ENCODE peak calls at places on chromosomes 11 and 22, in six cellular contexts. A, B, W, X, G and O are unnamed samples.

GRCh38 chr11:6321961-6322362 is 1.7 kb upstream of the CAVIN3 start:
- DNase-seq in A (no peak), B (no peak), W (no peak), X (no peak), G (peak), O (peak)

GRCh38 chr11:104813532-104813931 is 84.7 kb downstream of the CASP12 start:
- DNase-seq in A (no peak), B (no peak), W (no peak), X (no peak), G (no peak), O (no peak)

GRCh38 chr11:113296447-113297205 is 17.8 kb upstream of the TTC12 start:
- DNase-seq in A (no peak), B (no peak), W (no peak), X (no peak), G (peak), O (no peak)

GRCh38 chr11:72781313-72782080 is 12.3 kb downstream of the STARD10 start:
- DNase-seq in A (no peak), B (no peak), W (peak), X (peak), G (no peak), O (peak)

GRCh38 chr22:18104566-18104965 is 6.0 kb upstream of the TUBA8 start:
- DNase-seq in A (no peak), B (no peak), W (no peak), X (no peak), G (peak), O (peak)

GRCh38 chr11:3094223-3094824 is 37.1 kb upstream of the CARS1 start:
- DNase-seq in A (no peak), B (no peak), W (no peak), X (no peak), G (no peak), O (no peak)

GRCh38 chr11:533049-533585 is 2.3 kb downstream of the HRAS start:
- DNase-seq in A (no peak), B (no peak), W (no peak), X (no peak), G (no peak), O (no peak)

GRCh38 chr11:9754041-9754471 is 90.2 kb downstream of the SWAP70 start:
- DNase-seq in A (no peak), B (no peak), W (no peak), X (no peak), G (no peak), O (peak)

GRCh38 chr22:19488884-19489843 is 9.4 kb downstream of the CDC45 start:
- DNase-seq in A (no peak), B (no peak), W (no peak), X (no peak), G (peak), O (no peak)

GRCh38 chr22:42754658-42755057 is 34.0 kb upstream of the A4GALT start:
- DNase-seq in A (peak), B (no peak), W (no peak), X (no peak), G (no peak), O (no peak)

GRCh38 chr11:58616594-58616993 is 5.9 kb upstream of the CNTF start:
- DNase-seq in A (peak), B (no peak), W (no peak), X (no peak), G (peak), O (no peak)

GRCh38 chr11:122803306-122803705 is 35.0 kb upstream of the CRTAM start:
- DNase-seq in A (peak), B (no peak), W (no peak), X (no peak), G (peak), O (peak)

GRCh38 chr11:44505591-44506054 is 59.8 kb upstream of the CD82 start:
- DNase-seq in A (no peak), B (no peak), W (no peak), X (no peak), G (peak), O (no peak)

GRCh38 chr11:63802637-63803414 is 10.4 kb upstream of the SPINDOC start:
- DNase-seq in A (peak), B (no peak), W (no peak), X (no peak), G (peak), O (peak)

GRCh38 chr11:81394324-81394723 is 1339.3 kb downstream of the FAM181B start:
- DNase-seq in A (no peak), B (no peak), W (no peak), X (no peak), G (no peak), O (no peak)

GRCh38 chr11:106077609-106078517 is at the start of gene AASDHPPT:
- DNase-seq in A (no peak), B (no peak), W (peak), X (no peak), G (peak), O (peak)

GRCh38 chr22:33326540-33327295 is 268.5 kb upstream of the SYN3 start:
- DNase-seq in A (no peak), B (no peak), W (no peak), X (no peak), G (no peak), O (no peak)

GRCh38 chr11:27540051-27540450 is 33.5 kb upstream of the LIN7C start:
- DNase-seq in A (no peak), B (no peak), W (no peak), X (no peak), G (no peak), O (no peak)

DNA sequence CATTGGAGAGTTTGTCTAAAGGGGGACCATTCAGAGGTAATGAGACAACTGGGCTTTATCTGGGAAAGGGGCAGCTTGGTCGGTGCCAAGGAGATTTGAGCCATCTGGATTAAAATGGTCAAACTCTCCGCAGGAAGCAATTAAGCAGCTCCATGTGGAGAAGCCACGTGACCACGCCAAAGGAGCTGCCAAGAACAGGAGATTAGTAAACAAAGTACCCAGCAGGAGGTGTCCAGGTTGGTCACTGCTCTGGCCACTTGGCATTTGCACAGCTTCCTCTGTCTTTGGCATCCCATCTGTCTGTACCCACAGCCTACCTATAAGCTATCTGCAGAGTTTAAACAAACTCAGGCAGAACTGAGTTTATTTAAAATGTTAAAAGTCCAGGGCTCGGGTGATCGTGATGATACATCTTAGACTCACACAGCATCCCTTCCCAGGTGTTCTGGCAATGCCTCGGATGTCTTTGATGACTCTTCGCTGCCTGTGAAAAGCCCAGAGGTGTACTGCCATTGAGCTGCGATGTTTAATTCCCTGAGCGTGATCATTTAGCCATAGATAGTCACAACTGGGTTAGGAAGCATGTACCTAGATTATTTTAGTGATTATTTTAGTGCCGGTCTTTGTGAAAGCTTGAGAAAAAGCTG is 736.0 kb downstream of the NTM start:
- DNase-seq in A (no peak), B (no peak), W (no peak), X (no peak), G (peak), O (no peak)
- TF ChIP-seq CTCF in A (no peak), B (no peak), W (no peak), X (no peak), G (no peak), O (no peak)

GRCh38 chr11:45655347-45655756 is 10.1 kb downstream of the CHST1 start:
- DNase-seq in A (peak), B (peak), W (peak), X (peak), G (peak), O (peak)
- TF ChIP-seq CTCF in A (peak), B (peak), W (peak), X (peak), G (peak), O (peak)

GRCh38 chr11:117985953-117986887 is at the start of gene IL10RA:
- DNase-seq in A (no peak), B (peak), W (peak), X (peak), G (peak), O (peak)
- TF ChIP-seq CTCF in A (no peak), B (no peak), W (no peak), X (no peak), G (no peak), O (no peak)

GRCh38 chr22:46535876-46536558 is 1.4 kb downstream of the CELSR1 start:
- DNase-seq in A (no peak), B (no peak), W (no peak), X (no peak), G (no peak), O (no peak)
- TF ChIP-seq CTCF in A (no peak), B (no peak), W (no peak), X (no peak), G (no peak), O (no peak)

GRCh38 chr11:86865436-86865835 is 65.1 kb downstream of the PRSS23 start:
- DNase-seq in A (no peak), B (no peak), W (no peak), X (no peak), G (no peak), O (no peak)

DNA sequence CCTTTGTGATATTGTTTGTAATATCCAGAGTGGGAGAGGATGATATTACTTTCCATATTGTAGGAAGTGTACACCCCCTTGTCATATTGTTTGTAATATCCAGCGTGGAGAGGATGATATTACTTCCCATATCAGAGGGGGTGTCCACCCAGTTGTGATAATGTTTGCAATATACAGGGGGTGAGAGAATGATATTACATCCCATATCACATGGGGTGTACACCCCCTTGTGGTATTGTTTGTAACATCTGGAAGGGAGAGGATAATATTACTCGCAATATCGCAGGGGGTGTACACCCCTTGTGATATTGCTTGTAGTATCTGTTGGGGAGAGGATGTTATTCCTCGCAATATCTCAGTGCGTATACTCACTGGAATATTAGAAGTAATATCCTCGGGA is 61.5 kb downstream of the PRSS23 start:
- DNase-seq in A (no peak), B (no peak), W (no peak), X (no peak), G (no peak), O (no peak)
- TF ChIP-seq CTCF in A (no peak), B (no peak), W (no peak), X (no peak), G (no peak), O (no peak)

DNA sequence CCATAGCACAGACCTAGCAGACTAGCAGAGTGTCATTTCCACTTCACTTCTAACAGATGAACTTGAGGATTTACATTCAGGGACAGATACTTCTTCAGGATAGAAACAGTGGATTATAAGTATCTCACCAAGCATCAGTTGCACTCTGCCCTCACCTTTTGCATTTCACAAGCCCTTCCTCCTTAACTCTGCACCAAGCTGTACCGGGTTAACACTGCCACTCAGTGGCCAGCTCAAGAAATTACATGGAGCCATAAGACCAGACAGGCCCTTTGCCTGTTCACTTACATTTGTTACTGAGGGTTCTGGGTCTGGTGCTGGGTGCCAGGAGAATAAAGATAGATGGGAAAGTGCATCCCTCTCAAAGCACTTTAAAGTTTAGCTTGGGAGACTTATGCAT is 309.8 kb downstream of the SHANK2 start:
- DNase-seq in A (no peak), B (no peak), W (peak), X (no peak), G (peak), O (peak)
- TF ChIP-seq CTCF in A (no peak), B (no peak), W (peak), X (no peak), G (peak), O (peak)

GRCh38 chr11:69841859-69842698 is 22.9 kb upstream of the FGF3 start:
- DNase-seq in A (no peak), B (no peak), W (no peak), X (peak), G (peak), O (peak)
- TF ChIP-seq CTCF in A (peak), B (peak), W (peak), X (peak), G (peak), O (peak)